ENCODE peak calls at places on chromosome 18, in six cellular contexts. D, W, S, Q, H and M are unnamed samples.

GRCh38 chr18:48934400-48934707 is 16.4 kb downstream of the SMAD7 start:
- DNase-seq in D (no peak), W (no peak), S (no peak), Q (no peak), H (no peak), M (no peak)

GRCh38 chr18:7812431-7813063 is 245.4 kb downstream of the PTPRM start:
- DNase-seq in D (peak), W (no peak), S (no peak), Q (no peak), H (no peak), M (no peak)

GRCh38 chr18:64017870-64018269 is 48.0 kb downstream of the SERPINB8 start:
- DNase-seq in D (peak), W (no peak), S (peak), Q (no peak), H (no peak), M (peak)

GRCh38 chr18:59357928-59358327 is 1.1 kb downstream of the LMAN1 start:
- DNase-seq in D (peak), W (no peak), S (peak), Q (peak), H (peak), M (peak)

GRCh38 chr18:43794363-43794762 is 517.1 kb upstream of the SYT4 start:
- DNase-seq in D (no peak), W (no peak), S (no peak), Q (no peak), H (no peak), M (no peak)

GRCh38 chr18:50973367-50974126 is 5.7 kb downstream of the ELAC1 start:
- DNase-seq in D (peak), W (no peak), S (no peak), Q (no peak), H (no peak), M (no peak)

GRCh38 chr18:8081872-8082553 is 514.9 kb downstream of the PTPRM start:
- DNase-seq in D (no peak), W (no peak), S (no peak), Q (no peak), H (no peak), M (no peak)

GRCh38 chr18:41499345-41499744 is 455.7 kb upstream of the PIK3C3 start:
- DNase-seq in D (no peak), W (no peak), S (no peak), Q (no peak), H (no peak), M (no peak)

GRCh38 chr18:27860011-27860410 is 316.9 kb downstream of the CDH2 start:
- DNase-seq in D (no peak), W (no peak), S (no peak), Q (no peak), H (no peak), M (no peak)

GRCh38 chr18:48832961-48833700 is 117.6 kb downstream of the SMAD7 start:
- DNase-seq in D (no peak), W (no peak), S (peak), Q (no peak), H (no peak), M (no peak)

GRCh38 chr18:11203998-11204397 is 54.6 kb upstream of the PIEZO2 start:
- DNase-seq in D (no peak), W (no peak), S (no peak), Q (no peak), H (no peak), M (no peak)

GRCh38 chr18:13381331-13381730 is 162.8 kb downstream of the LDLRAD4 start:
- DNase-seq in D (no peak), W (no peak), S (no peak), Q (no peak), H (no peak), M (no peak)

GRCh38 chr18:63155910-63156773 is 163.4 kb downstream of the BCL2 start:
- DNase-seq in D (no peak), W (no peak), S (no peak), Q (no peak), H (no peak), M (no peak)

GRCh38 chr18:3008546-3008945 is 4.4 kb downstream of the LPIN2 start:
- DNase-seq in D (no peak), W (no peak), S (no peak), Q (no peak), H (no peak), M (no peak)

GRCh38 chr18:22285299-22286140 is 116.1 kb downstream of the GATA6 start:
- DNase-seq in D (peak), W (no peak), S (no peak), Q (no peak), H (no peak), M (no peak)

GRCh38 chr18:74331404-74331803 is 15.8 kb downstream of the C18orf63 start:
- DNase-seq in D (peak), W (no peak), S (peak), Q (peak), H (peak), M (no peak)

GRCh38 chr18:50275503-50276036 is 5.8 kb downstream of the MBD1 start:
- DNase-seq in D (no peak), W (no peak), S (no peak), Q (no peak), H (no peak), M (no peak)

GRCh38 chr18:69495338-69495737 is 94.7 kb downstream of the DOK6 start:
- DNase-seq in D (no peak), W (no peak), S (no peak), Q (no peak), H (no peak), M (no peak)

GRCh38 chr18:8427339-8427738 is 181.9 kb upstream of the RAB12 start:
- DNase-seq in D (no peak), W (no peak), S (no peak), Q (no peak), H (no peak), M (no peak)

GRCh38 chr18:12231986-12232385 is 22.2 kb upstream of the CIDEA start:
- DNase-seq in D (no peak), W (no peak), S (no peak), Q (no peak), H (no peak), M (no peak)

GRCh38 chr18:48852792-48853191 is 98.0 kb downstream of the SMAD7 start:
- DNase-seq in D (no peak), W (no peak), S (no peak), Q (no peak), H (no peak), M (no peak)

GRCh38 chr18:13377496-13377895 is 158.9 kb downstream of the LDLRAD4 start:
- DNase-seq in D (no peak), W (no peak), S (no peak), Q (no peak), H (no peak), M (no peak)

GRCh38 chr18:74353169-74353775 is 37.6 kb downstream of the C18orf63 start:
- DNase-seq in D (peak), W (peak), S (peak), Q (peak), H (peak), M (peak)

GRCh38 chr18:11989966-11990380 is 8.7 kb downstream of the IMPA2 start:
- DNase-seq in D (no peak), W (no peak), S (no peak), Q (no peak), H (no peak), M (peak)

GRCh38 chr18:50573679-50574078 is 13.8 kb downstream of the MAPK4 start:
- DNase-seq in D (no peak), W (no peak), S (no peak), Q (no peak), H (no peak), M (no peak)

DNA sequence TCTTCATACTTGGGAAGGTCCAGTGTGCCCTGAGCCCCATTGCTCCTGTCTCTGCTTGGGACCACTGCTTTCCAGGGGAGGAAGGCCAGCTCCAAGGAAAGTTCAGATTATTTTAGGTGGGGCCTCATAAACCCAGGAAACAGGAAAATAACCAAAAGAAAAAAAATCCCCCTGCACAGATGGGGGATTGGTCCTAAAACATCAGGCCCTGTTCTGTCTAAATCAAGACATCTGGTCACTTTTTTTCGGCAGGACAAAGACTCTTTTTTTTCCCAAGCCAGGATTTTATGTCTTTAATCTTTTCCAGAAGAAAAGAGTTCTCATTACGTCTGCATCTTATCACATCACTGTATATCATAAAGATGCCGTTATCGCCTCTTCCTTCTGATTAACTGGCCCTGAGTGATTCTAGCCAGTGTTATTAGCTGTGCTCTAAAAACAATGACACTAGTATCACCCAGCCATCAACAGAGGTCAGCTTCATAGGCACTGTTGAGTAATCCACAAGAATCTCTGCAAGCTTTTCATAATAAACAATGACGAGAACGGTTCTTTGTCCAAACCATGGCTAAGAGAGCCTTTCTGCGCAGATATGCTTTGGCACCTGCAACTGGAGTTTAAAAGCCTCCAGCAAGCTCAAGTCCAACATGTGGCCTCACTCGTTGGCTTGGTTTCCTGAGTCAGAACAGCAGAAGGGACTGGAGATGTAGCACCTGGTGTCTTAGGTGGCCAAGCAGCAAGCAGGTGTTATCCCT is 138.2 kb downstream of the VAPA start:
- DNase-seq in D (peak), W (no peak), S (no peak), Q (no peak), H (no peak), M (no peak)
- TF ChIP-seq JUND in D (no peak), W (no peak), S (no peak), Q (no peak), H (no peak), M (no peak)

DNA sequence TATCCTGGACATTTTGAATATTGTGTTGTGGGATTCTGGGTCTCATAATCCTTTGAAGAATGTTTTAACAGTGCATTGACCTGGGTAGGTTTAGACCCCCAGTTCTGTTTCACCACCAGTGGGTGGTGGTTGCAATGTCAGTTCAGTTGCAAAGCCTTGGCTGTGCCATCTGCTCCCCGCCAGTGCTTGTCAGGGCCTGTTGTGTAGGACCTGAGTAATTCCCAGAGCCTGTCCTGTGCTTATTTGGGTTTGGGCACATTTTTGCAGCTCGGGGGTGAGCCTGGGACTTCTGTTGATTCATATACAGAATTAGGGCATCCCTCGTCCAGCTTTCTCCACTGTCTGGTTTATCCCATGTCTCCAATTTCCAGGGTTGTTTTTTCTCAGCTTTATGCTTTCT is 24.8 kb downstream of the ATP9B start:
- DNase-seq in D (no peak), W (no peak), S (no peak), Q (no peak), H (no peak), M (no peak)
- TF ChIP-seq JUND in D (no peak), W (no peak), S (no peak), Q (no peak), H (no peak), M (no peak)

GRCh38 chr18:66638856-66639621 is 35.1 kb upstream of the CDH19 start:
- DNase-seq in D (no peak), W (no peak), S (no peak), Q (no peak), H (no peak), M (no peak)
- TF ChIP-seq JUND in D (no peak), W (no peak), S (no peak), Q (no peak), H (no peak), M (no peak)

DNA sequence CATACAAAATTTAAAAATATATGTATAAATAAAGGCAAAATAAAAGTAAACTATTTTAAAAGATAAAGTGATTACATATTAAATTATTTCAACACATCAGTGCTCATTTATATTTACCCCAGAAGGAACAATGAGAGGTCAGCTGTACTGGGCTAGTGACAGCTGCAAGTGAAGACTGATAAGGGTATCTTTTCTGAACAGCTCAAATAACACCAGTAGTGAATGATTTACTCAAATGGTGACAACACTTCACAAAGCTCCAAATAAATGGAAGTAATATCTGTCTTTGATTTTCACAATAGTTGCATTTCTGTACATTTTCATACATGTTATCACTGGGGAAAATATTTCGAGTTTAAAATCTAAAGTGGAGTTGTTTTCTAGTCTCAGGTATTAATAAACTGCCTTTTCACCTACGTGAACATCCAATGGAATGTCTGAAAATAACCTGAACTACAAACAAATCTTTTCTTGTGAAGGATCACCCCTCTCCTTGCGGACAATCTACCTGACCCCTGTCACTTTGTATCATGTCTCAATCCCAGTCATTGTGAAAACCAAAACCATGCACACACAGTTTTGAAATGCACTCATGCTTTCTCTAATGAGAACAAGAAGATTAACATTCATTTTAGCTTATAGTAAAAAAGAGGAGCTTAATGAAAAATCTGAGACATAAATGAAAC is 1928.8 kb upstream of the CELF4 start:
- DNase-seq in D (peak), W (no peak), S (no peak), Q (no peak), H (no peak), M (no peak)
- TF ChIP-seq JUND in D (no peak), W (no peak), S (no peak), Q (no peak), H (no peak), M (no peak)

GRCh38 chr18:36064027-36064808 is 3.1 kb downstream of the RPRD1A start:
- DNase-seq in D (no peak), W (no peak), S (no peak), Q (no peak), H (no peak), M (no peak)
- TF ChIP-seq JUND in D (no peak), W (no peak), S (no peak), Q (no peak), H (no peak), M (no peak)

DNA sequence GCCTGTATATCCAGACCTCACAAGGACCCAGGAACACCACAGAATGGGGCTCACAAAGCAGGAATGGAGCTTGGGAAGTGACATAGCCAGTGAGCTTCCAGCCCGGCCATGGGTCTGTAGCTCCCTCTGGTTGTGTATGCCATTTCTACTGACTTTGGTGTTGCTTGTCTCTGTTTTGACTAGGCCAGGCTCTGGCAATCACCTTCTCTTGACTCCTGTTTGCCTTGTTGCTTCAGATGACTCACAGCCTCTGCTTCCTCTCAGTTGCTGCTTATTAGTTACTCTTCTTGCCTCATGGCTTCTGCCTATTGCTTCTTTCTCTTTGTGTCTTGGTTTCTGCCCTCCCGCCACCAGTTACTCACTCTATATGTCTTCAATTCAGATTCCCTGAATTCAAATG is 15.8 kb upstream of the IER3IP1 start:
- DNase-seq in D (peak), W (no peak), S (no peak), Q (no peak), H (no peak), M (no peak)
- TF ChIP-seq JUND in D (no peak), W (no peak), S (no peak), Q (peak), H (no peak), M (no peak)

GRCh38 chr18:56307771-56308170 is 330.6 kb downstream of the TXNL1 start:
- DNase-seq in D (no peak), W (no peak), S (no peak), Q (no peak), H (no peak), M (no peak)
- TF ChIP-seq JUND in D (no peak), W (no peak), S (no peak), Q (no peak), H (no peak), M (no peak)

DNA sequence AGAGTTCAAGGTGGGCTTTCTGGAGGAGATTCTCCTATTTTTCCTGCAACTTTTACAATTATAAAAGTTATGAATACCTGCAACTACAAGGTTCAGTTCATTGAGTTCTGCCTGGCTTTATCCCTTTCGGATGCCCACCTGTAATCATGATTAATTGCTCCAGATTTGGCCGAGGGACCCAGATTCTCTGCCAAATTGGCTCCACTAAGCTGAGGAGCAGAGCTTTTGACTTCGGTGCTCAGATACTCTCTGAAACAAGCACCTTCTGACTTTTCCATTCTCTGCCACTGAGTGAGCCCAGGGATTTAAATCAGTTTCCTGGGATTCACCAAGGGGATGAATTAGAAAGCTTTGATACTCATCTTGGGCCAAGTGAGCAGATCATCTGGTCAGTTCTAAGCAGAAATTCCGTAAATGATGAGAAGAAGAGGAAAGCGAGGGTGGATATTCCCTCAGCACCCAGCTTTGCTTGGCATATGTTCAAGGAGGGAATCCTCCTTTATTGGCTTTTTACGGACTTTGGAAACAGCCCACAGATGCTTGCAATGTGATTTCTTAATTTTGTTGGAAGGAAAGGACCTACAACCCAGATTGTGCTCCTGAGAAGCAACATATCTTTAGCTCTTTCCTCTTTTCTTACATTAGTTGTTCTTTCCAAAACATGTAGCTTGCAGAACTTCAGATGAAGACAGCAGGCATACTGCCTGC is 179.2 kb downstream of the SETBP1 start:
- DNase-seq in D (no peak), W (no peak), S (no peak), Q (no peak), H (no peak), M (no peak)
- TF ChIP-seq JUND in D (no peak), W (no peak), S (no peak), Q (no peak), H (no peak), M (no peak)

GRCh38 chr18:39186008-39186407 is 1620.4 kb upstream of the CELF4 start:
- DNase-seq in D (no peak), W (no peak), S (no peak), Q (no peak), H (no peak), M (no peak)

GRCh38 chr18:39188278-39188677 is 1622.7 kb upstream of the CELF4 start:
- DNase-seq in D (no peak), W (no peak), S (no peak), Q (no peak), H (no peak), M (no peak)

GRCh38 chr18:39191058-39191457 is 1625.5 kb upstream of the CELF4 start:
- DNase-seq in D (no peak), W (no peak), S (no peak), Q (no peak), H (no peak), M (no peak)

GRCh38 chr18:39190508-39190907 is 1624.9 kb upstream of the CELF4 start:
- DNase-seq in D (no peak), W (no peak), S (no peak), Q (no peak), H (no peak), M (no peak)

GRCh38 chr18:39191931-39192330 is 1626.3 kb upstream of the CELF4 start:
- DNase-seq in D (no peak), W (no peak), S (no peak), Q (no peak), H (peak), M (no peak)
- TF ChIP-seq JUND in D (no peak), W (no peak), S (no peak), Q (no peak), H (no peak), M (no peak)